ENCODE peak calls at places on chromosomes 1 and 21, in four cellular contexts. M, A, W and R are unnamed samples.

GRCh38 chr1:230820568-230820967 is 47.8 kb downstream of the C1orf198 start:
- DNase-seq in M (no peak), A (no peak), W (no peak), R (no peak)

GRCh38 chr1:185719021-185719420 is 15.2 kb upstream of the HMCN1 start:
- DNase-seq in M (no peak), W (no peak), A (peak; percentile 93), R (no peak)

GRCh38 chr1:154862927-154863701 is 7.0 kb downstream of the KCNN3 start:
- DNase-seq in A (no peak), M (no peak), W (no peak), R (no peak)

GRCh38 chr1:173445164-173445563 is 32.0 kb upstream of the PRDX6 start:
- DNase-seq in A (no peak), M (peak; percentile 54), W (no peak), R (no peak)

GRCh38 chr1:81142099-81142776 is 658.5 kb upstream of the ADGRL2 start:
- DNase-seq in W (no peak), A (peak; percentile 83), M (no peak), R (no peak)

GRCh38 chr1:19635646-19636045 is 8.5 kb upstream of the NBL1 start:
- DNase-seq in W (no peak), A (no peak), M (no peak), R (no peak)

GRCh38 chr1:211345719-211346118 is 19.1 kb downstream of the TRAF5 start:
- DNase-seq in A (no peak), M (no peak), W (no peak), R (no peak)

GRCh38 chr1:158638905-158639304 is 33.8 kb downstream of the OR10Z1 start:
- DNase-seq in M (no peak), A (no peak), W (no peak), R (no peak)

GRCh38 chr1:184118051-184118450 is 66.5 kb downstream of the TSEN15 start:
- DNase-seq in M (no peak), W (no peak), A (peak; percentile 93), R (no peak)

GRCh38 chr1:180892675-180893074 is 20.0 kb upstream of the KIAA1614 start:
- DNase-seq in W (no peak), A (no peak), M (no peak), R (no peak)

GRCh38 chr1:15684468-15685283 is 556 bp downstream of the PLEKHM2 start:
- DNase-seq in W (peak; percentile 51), A (no peak), M (peak; percentile 34), R (peak; percentile 55)

GRCh38 chr1:84569216-84569615 is 5.0 kb downstream of the CTBS start:
- DNase-seq in W (no peak), M (no peak), A (no peak), R (no peak)

GRCh38 chr1:203368624-203369451 is 17.9 kb upstream of the FMOD start:
- DNase-seq in M (peak; percentile 5), A (peak; percentile 84), W (no peak), R (no peak)

GRCh38 chr1:51175278-51175677 is 60.8 kb upstream of the RNF11 start:
- DNase-seq in M (no peak), W (no peak), A (peak; percentile 27), R (no peak)

GRCh38 chr1:164590592-164590991 is 31.6 kb downstream of the PBX1 start:
- DNase-seq in W (no peak), A (no peak), M (no peak), R (no peak)

GRCh38 chr1:151362308-151363155 is 10.0 kb downstream of the SELENBP1 start:
- DNase-seq in W (no peak), A (no peak), M (no peak), R (no peak)

GRCh38 chr1:2928733-2929325 is 92.4 kb upstream of the ACTRT2 start:
- DNase-seq in W (no peak), A (no peak), M (no peak), R (no peak)

GRCh38 chr1:44820945-44821715 is 12.8 kb downstream of the BTBD19 start:
- DNase-seq in A (no peak), M (no peak), W (no peak), R (no peak)

GRCh38 chr1:43545686-43546387 is 15.2 kb downstream of the PTPRF start:
- DNase-seq in W (peak; percentile 95), M (peak; percentile 55), A (no peak), R (no peak)

GRCh38 chr21:37032877-37033471 is 26.5 kb downstream of the RIPPLY3 start:
- DNase-seq in A (peak; percentile 75), M (no peak), W (no peak), R (no peak)

GRCh38 chr1:52142220-52143153 is 598 bp downstream of the ZFYVE9 start:
- DNase-seq in M (peak; percentile 53), W (peak; percentile 48), A (peak; percentile 69), R (peak; percentile 50)

GRCh38 chr1:67682659-67683197 is 2.3 kb upstream of the GADD45A start:
- DNase-seq in A (peak; percentile 96), M (no peak), W (no peak), R (no peak)

GRCh38 chr1:156508955-156509234 is 8.3 kb upstream of the MEF2D start:
- DNase-seq in A (no peak), W (no peak), M (peak; percentile 4), R (no peak)

GRCh38 chr1:182877842-182878241 is 38.7 kb downstream of the DHX9 start:
- DNase-seq in M (no peak), A (no peak), W (no peak), R (no peak)

GRCh38 chr1:45660336-45660735 is 26.0 kb downstream of the GPBP1L1 start:
- DNase-seq in A (no peak), M (no peak), W (no peak), R (no peak)

GRCh38 chr1:14415396-14415795 is 183.1 kb upstream of the KAZN start:
- DNase-seq in W (no peak), A (no peak), M (peak; percentile 18), R (no peak)
- TF ChIP-seq CTCF in W (no peak), A (no peak), M (peak; percentile 33), R (no peak)

GRCh38 chr1:49036700-49037099 is 260.0 kb upstream of the BEND5 start:
- DNase-seq in W (no peak), M (no peak), A (no peak), R (no peak)
- TF ChIP-seq CTCF in W (no peak), M (no peak), A (no peak), R (no peak)

GRCh38 chr1:190754769-190755168 is 277.1 kb upstream of the BRINP3 start:
- DNase-seq in M (no peak), A (peak; percentile 25), W (no peak), R (no peak)
- TF ChIP-seq CTCF in M (no peak), A (no peak), W (no peak), R (no peak)

GRCh38 chr1:22728751-22729399 is 18.2 kb downstream of the EPHB2 start:
- DNase-seq in W (no peak), A (no peak), M (no peak), R (no peak)

GRCh38 chr1:22729400-22729773 is 18.7 kb downstream of the EPHB2 start:
- DNase-seq in M (no peak), W (no peak), A (no peak), R (no peak)

GRCh38 chr1:22729921-22730320 is 19.3 kb downstream of the EPHB2 start:
- DNase-seq in M (no peak), A (no peak), W (no peak), R (no peak)

GRCh38 chr1:22733643-22734042 is 23.0 kb downstream of the EPHB2 start:
- DNase-seq in A (no peak), M (no peak), W (no peak), R (no peak)

DNA sequence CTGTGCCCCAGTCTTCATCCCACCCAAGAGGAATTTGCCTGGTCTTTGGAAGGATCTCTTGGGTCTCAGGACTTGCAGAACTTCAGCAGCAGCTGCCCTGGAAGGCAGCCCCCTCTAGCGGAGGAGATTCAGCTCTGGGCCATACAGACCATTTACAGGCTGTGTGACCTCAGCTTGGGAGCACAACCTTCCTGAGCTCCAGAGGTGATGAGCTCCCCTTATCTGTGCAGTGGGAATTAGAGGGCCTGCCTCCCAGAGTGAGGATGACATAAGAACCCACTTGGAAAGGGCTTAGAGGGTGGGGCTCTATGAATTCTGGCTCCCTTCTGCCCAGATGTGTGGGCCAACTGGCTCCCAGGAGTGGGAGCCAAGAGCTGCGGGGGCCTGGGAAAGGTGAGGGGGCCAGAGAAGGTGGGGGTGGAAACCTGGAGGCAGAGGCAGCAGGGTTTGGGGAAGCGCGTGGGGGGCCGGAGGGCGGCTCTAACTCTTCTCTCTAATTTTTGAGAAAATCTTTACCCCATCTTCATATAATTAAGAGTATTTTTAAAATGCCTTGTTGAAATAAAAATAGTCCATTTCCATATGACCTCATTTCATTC is 21.4 kb downstream of the EPHB2 start:
- DNase-seq in M (peak; percentile 21), A (peak; percentile 59), W (no peak), R (no peak)
- TF ChIP-seq CTCF in M (peak; percentile 32), A (peak; percentile 68), W (no peak), R (peak; percentile 41)

GRCh38 chr21:33762798-33763572 is 120.7 kb downstream of the ITSN1 start:
- DNase-seq in M (no peak), W (no peak), A (peak; percentile 62), R (no peak)
- TF ChIP-seq CTCF in M (no peak), W (no peak), A (no peak), R (no peak)